ENCODE peak calls at places on chromosomes 1 and 21, in five cellular contexts. One of them, this sample, is unnamed.

GRCh38 chr21:17527240-17527639 is 14.4 kb downstream of the CXADR start:
- DNase-seq in GM06990: no peak
- DNase-seq in RWPE1: peak
- DNase-seq in GM20000: no peak
- DNase-seq in endothelial cell: no peak
- DNase-seq in this sample: no peak

GRCh38 chr1:22527555-22528296 is 35.6 kb upstream of the EPHA8 start:
- DNase-seq in endothelial cell: no peak
- DNase-seq in GM06990: no peak
- DNase-seq in RWPE1: no peak
- DNase-seq in GM20000: no peak
- DNase-seq in this sample: no peak

GRCh38 chr1:19749685-19750084 is 50.0 kb downstream of the TMCO4 start:
- DNase-seq in GM20000: no peak
- DNase-seq in RWPE1: no peak
- DNase-seq in GM06990: no peak
- DNase-seq in endothelial cell: no peak
- DNase-seq in this sample: no peak

GRCh38 chr1:165444897-165445370 is at the start of gene RXRG:
- DNase-seq in RWPE1: no peak
- DNase-seq in GM06990: no peak
- DNase-seq in GM20000: no peak
- DNase-seq in endothelial cell: peak
- DNase-seq in this sample: peak

GRCh38 chr1:180527270-180527669 is 24.9 kb upstream of the ACBD6 start:
- DNase-seq in GM06990: no peak
- DNase-seq in GM20000: no peak
- DNase-seq in endothelial cell: no peak
- DNase-seq in RWPE1: peak
- DNase-seq in this sample: no peak

GRCh38 chr1:93471911-93472310 is 24.0 kb downstream of the FNBP1L start:
- DNase-seq in GM06990: no peak
- DNase-seq in endothelial cell: no peak
- DNase-seq in GM20000: no peak
- DNase-seq in RWPE1: no peak
- DNase-seq in this sample: no peak

GRCh38 chr1:36446261-36446660 is 4.0 kb downstream of the OSCP1 start:
- DNase-seq in GM20000: peak
- DNase-seq in GM06990: no peak
- DNase-seq in endothelial cell: peak
- DNase-seq in RWPE1: no peak
- DNase-seq in this sample: no peak

GRCh38 chr1:235712812-235713211 is 63.2 kb upstream of the GNG4 start:
- DNase-seq in RWPE1: no peak
- DNase-seq in endothelial cell: no peak
- DNase-seq in GM06990: no peak
- DNase-seq in GM20000: no peak
- DNase-seq in this sample: no peak

GRCh38 chr1:22154626-22155025 is 11.7 kb upstream of the WNT4 start:
- DNase-seq in RWPE1: no peak
- DNase-seq in GM06990: no peak
- DNase-seq in GM20000: no peak
- DNase-seq in endothelial cell: no peak
- DNase-seq in this sample: no peak

GRCh38 chr1:232856556-232856955 is 51.3 kb downstream of the MAP10 start:
- DNase-seq in endothelial cell: no peak
- DNase-seq in RWPE1: no peak
- DNase-seq in GM06990: no peak
- DNase-seq in GM20000: no peak
- DNase-seq in this sample: no peak

GRCh38 chr1:225533238-225533637 is 105.4 kb upstream of the LBR start:
- DNase-seq in GM20000: no peak
- DNase-seq in RWPE1: no peak
- DNase-seq in endothelial cell: no peak
- DNase-seq in GM06990: no peak
- DNase-seq in this sample: no peak

GRCh38 chr1:229065613-229066012 is 205.3 kb upstream of the RAB4A start:
- DNase-seq in RWPE1: no peak
- DNase-seq in GM20000: no peak
- DNase-seq in GM06990: no peak
- DNase-seq in endothelial cell: no peak
- DNase-seq in this sample: no peak

GRCh38 chr1:201636065-201636464 is 97.1 kb downstream of the NAV1 start:
- DNase-seq in GM06990: no peak
- DNase-seq in endothelial cell: no peak
- DNase-seq in RWPE1: no peak
- DNase-seq in GM20000: no peak
- DNase-seq in this sample: no peak

GRCh38 chr1:25917996-25918395 is 11.8 kb upstream of the STMN1 start:
- DNase-seq in endothelial cell: peak
- DNase-seq in GM06990: no peak
- DNase-seq in RWPE1: no peak
- DNase-seq in GM20000: no peak
- DNase-seq in this sample: no peak

GRCh38 chr1:110787328-110788071 is 85.4 kb upstream of the CD53 start:
- DNase-seq in endothelial cell: no peak
- DNase-seq in GM06990: peak
- DNase-seq in GM20000: peak
- DNase-seq in RWPE1: no peak
- DNase-seq in this sample: no peak

GRCh38 chr1:240285541-240285940 is 193.9 kb downstream of the FMN2 start:
- DNase-seq in GM06990: no peak
- DNase-seq in GM20000: no peak
- DNase-seq in RWPE1: peak
- DNase-seq in endothelial cell: no peak
- DNase-seq in this sample: no peak

GRCh38 chr1:154955039-154955717 is 721 bp downstream of the PBXIP1 start:
- DNase-seq in RWPE1: no peak
- DNase-seq in GM20000: peak
- DNase-seq in endothelial cell: peak
- DNase-seq in GM06990: peak
- DNase-seq in this sample: no peak

GRCh38 chr1:222634180-222635013 is 16.5 kb downstream of the MIA3 start:
- DNase-seq in RWPE1: peak
- DNase-seq in GM06990: no peak
- DNase-seq in GM20000: peak
- DNase-seq in endothelial cell: peak
- DNase-seq in this sample: no peak

GRCh38 chr1:101200513-101200912 is 36.3 kb upstream of the S1PR1 start:
- DNase-seq in GM06990: no peak
- DNase-seq in endothelial cell: no peak
- DNase-seq in RWPE1: peak
- DNase-seq in GM20000: no peak
- DNase-seq in this sample: no peak

GRCh38 chr1:31065310-31066217 is at the start of gene PUM1:
- DNase-seq in endothelial cell: peak
- DNase-seq in GM20000: peak
- DNase-seq in GM06990: peak
- DNase-seq in RWPE1: peak
- DNase-seq in this sample: peak

GRCh38 chr1:109980324-109981127 is 4.0 kb upstream of the AHCYL1 start:
- DNase-seq in RWPE1: peak
- DNase-seq in GM20000: no peak
- DNase-seq in endothelial cell: peak
- DNase-seq in GM06990: no peak
- DNase-seq in this sample: no peak

GRCh38 chr1:81548918-81549587 is 251.7 kb upstream of the ADGRL2 start:
- DNase-seq in GM20000: peak
- DNase-seq in RWPE1: no peak
- DNase-seq in endothelial cell: no peak
- DNase-seq in GM06990: peak
- DNase-seq in this sample: no peak

GRCh38 chr21:33238565-33239255 is 9.0 kb downstream of the IFNAR2 start:
- DNase-seq in GM06990: peak
- DNase-seq in RWPE1: no peak
- DNase-seq in endothelial cell: no peak
- DNase-seq in GM20000: peak
- DNase-seq in this sample: no peak

GRCh38 chr1:9080704-9081291 is 11.4 kb upstream of the SLC2A5 start:
- DNase-seq in RWPE1: peak
- DNase-seq in GM20000: no peak
- DNase-seq in GM06990: no peak
- DNase-seq in endothelial cell: no peak
- DNase-seq in this sample: no peak

GRCh38 chr21:16072692-16073091 is 342.9 kb downstream of the USP25 start:
- DNase-seq in endothelial cell: no peak
- DNase-seq in RWPE1: no peak
- DNase-seq in GM06990: no peak
- DNase-seq in GM20000: no peak
- DNase-seq in this sample: no peak

GRCh38 chr1:145702826-145703225 is 4.3 kb downstream of the PDZK1 start:
- DNase-seq in GM06990: no peak
- DNase-seq in GM20000: no peak
- DNase-seq in RWPE1: no peak
- DNase-seq in endothelial cell: no peak
- DNase-seq in this sample: no peak

GRCh38 chr21:27954806-27955205 is 987.9 kb upstream of the ADAMTS5 start:
- DNase-seq in RWPE1: no peak
- DNase-seq in endothelial cell: no peak
- DNase-seq in GM20000: no peak
- DNase-seq in GM06990: no peak
- DNase-seq in this sample: no peak

GRCh38 chr1:9846611-9847171 is 22.9 kb upstream of the CLSTN1 start:
- DNase-seq in endothelial cell: no peak
- DNase-seq in GM20000: no peak
- DNase-seq in GM06990: no peak
- DNase-seq in RWPE1: no peak
- DNase-seq in this sample: no peak

GRCh38 chr1:4000811-4001251 is 100.8 kb upstream of the C1orf174 start:
- DNase-seq in GM06990: no peak
- DNase-seq in endothelial cell: no peak
- DNase-seq in RWPE1: no peak
- DNase-seq in GM20000: no peak
- DNase-seq in this sample: no peak

GRCh38 chr1:195745170-195746009 is 862.9 kb downstream of the KCNT2 start:
- DNase-seq in RWPE1: peak
- DNase-seq in GM06990: no peak
- DNase-seq in GM20000: no peak
- DNase-seq in endothelial cell: no peak
- DNase-seq in this sample: no peak

GRCh38 chr1:173666646-173667045 is 3.0 kb downstream of the ANKRD45 start:
- DNase-seq in GM20000: no peak
- DNase-seq in endothelial cell: no peak
- DNase-seq in GM06990: no peak
- DNase-seq in RWPE1: no peak
- DNase-seq in this sample: no peak

GRCh38 chr1:173669491-173669941 is at the start of gene ANKRD45:
- DNase-seq in GM20000: no peak
- DNase-seq in RWPE1: peak
- DNase-seq in GM06990: peak
- DNase-seq in endothelial cell: peak
- DNase-seq in this sample: peak
- TF ChIP-seq CTCF in GM20000: no peak
- TF ChIP-seq CTCF in RWPE1: no peak
- TF ChIP-seq CTCF in GM06990: no peak
- TF ChIP-seq CTCF in endothelial cell: no peak
- TF ChIP-seq CTCF in this sample: no peak

DNA sequence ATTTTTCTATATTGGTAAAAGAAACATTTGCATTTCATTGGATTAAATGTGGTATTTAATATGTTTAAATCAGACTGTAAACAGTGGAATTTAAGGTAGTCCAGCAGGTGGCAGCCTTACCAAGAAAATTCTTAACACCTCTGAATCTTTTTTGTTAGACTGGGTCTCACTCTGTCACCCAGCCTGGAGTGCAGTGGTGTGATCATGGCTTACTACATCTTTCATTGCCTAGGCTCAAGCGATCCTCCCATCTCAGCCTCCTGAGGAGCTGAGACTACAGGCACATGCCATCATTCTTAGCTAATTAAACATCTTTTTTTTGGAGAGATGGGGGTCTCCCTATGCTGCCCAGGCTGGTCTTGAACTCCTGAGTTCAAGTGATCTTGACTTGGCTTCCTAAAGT is 98.8 kb downstream of the RABGAP1L start:
- DNase-seq in RWPE1: peak
- DNase-seq in GM20000: peak
- DNase-seq in GM06990: no peak
- DNase-seq in endothelial cell: peak
- DNase-seq in this sample: no peak
- TF ChIP-seq CTCF in RWPE1: peak
- TF ChIP-seq CTCF in GM20000: peak
- TF ChIP-seq CTCF in GM06990: peak
- TF ChIP-seq CTCF in endothelial cell: peak
- TF ChIP-seq CTCF in this sample: peak

GRCh38 chr1:119327066-119327435 is 41.5 kb upstream of the HAO2 start:
- DNase-seq in RWPE1: no peak
- DNase-seq in GM20000: no peak
- DNase-seq in GM06990: peak
- DNase-seq in endothelial cell: no peak
- DNase-seq in this sample: no peak

GRCh38 chr1:119329521-119329920 is 39.1 kb upstream of the HAO2 start:
- DNase-seq in endothelial cell: no peak
- DNase-seq in GM20000: no peak
- DNase-seq in RWPE1: no peak
- DNase-seq in GM06990: no peak
- DNase-seq in this sample: no peak

GRCh38 chr1:119326251-119326650 is 42.3 kb upstream of the HAO2 start:
- DNase-seq in RWPE1: no peak
- DNase-seq in endothelial cell: no peak
- DNase-seq in GM06990: no peak
- DNase-seq in GM20000: no peak
- DNase-seq in this sample: no peak

GRCh38 chr1:119330062-119330939 is 38.3 kb upstream of the HAO2 start:
- DNase-seq in GM20000: no peak
- DNase-seq in RWPE1: no peak
- DNase-seq in GM06990: no peak
- DNase-seq in endothelial cell: no peak
- DNase-seq in this sample: no peak

GRCh38 chr1:119327436-119328155 is 41.0 kb upstream of the HAO2 start:
- DNase-seq in GM20000: peak
- DNase-seq in endothelial cell: peak
- DNase-seq in GM06990: peak
- DNase-seq in RWPE1: no peak
- DNase-seq in this sample: peak
- TF ChIP-seq CTCF in GM20000: peak
- TF ChIP-seq CTCF in endothelial cell: peak
- TF ChIP-seq CTCF in GM06990: peak
- TF ChIP-seq CTCF in RWPE1: no peak
- TF ChIP-seq CTCF in this sample: no peak

DNA sequence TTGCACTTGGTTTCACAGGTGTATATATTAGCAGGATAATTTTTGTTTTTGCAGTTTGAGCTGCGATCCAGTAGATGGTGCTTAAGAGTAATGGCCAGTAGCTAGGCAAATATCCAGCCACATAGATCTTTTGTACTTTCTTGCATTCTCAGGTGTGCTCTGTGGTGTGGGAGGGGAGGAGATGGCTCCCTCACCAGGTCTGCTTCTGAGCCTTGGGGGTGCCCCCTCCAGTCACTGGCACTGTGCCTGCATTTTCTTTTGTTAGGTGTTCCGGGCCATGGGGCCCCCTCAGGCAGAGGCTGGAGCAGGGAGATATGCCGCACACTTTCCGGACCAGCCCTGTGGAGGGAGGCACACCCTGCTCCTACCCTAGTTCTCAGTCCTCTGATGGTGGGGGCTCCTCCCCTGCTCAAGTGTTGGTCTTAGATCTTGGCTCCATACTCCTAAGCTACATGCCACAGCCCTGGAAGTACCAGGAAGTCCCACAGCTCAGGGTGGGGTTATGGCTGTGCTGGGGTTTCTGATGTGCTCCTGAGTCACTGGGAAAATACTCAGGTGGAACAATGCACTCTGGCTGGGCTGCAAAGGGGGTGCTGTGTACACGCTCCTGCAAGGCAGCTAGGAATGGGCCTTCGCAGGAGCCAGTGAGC is 197.6 kb upstream of the DMRTA2 start:
- DNase-seq in endothelial cell: no peak
- DNase-seq in GM06990: no peak
- DNase-seq in RWPE1: peak
- DNase-seq in GM20000: no peak
- DNase-seq in this sample: no peak
- TF ChIP-seq CTCF in endothelial cell: no peak
- TF ChIP-seq CTCF in GM06990: peak
- TF ChIP-seq CTCF in RWPE1: peak
- TF ChIP-seq CTCF in GM20000: no peak
- TF ChIP-seq CTCF in this sample: no peak